ENCODE peak calls at places on chromosomes 11 and 22, in four cellular contexts. A is A549, G is K562, F is HepG2. L is an unnamed sample.

GRCh38 chr11:104609297-104609696 is 289.0 kb downstream of the CASP12 start:
- DNase-seq in G (no peak), A (peak), F (peak), L (no peak)

GRCh38 chr11:14902650-14903350 is 10.8 kb upstream of the CYP2R1 start:
- DNase-seq in A (no peak), G (no peak), F (no peak), L (no peak)

GRCh38 chr11:107468596-107468995 is 11.0 kb upstream of the CWF19L2 start:
- DNase-seq in F (no peak), A (peak), G (peak), L (no peak)

GRCh38 chr11:15569626-15570025 is 454.9 kb downstream of the INSC start:
- DNase-seq in G (no peak), A (no peak), F (no peak), L (no peak)

GRCh38 chr11:69445131-69445470 is 36.4 kb upstream of the LINC01488 start:
- DNase-seq in F (no peak), G (no peak), A (no peak), L (no peak)

GRCh38 chr11:94655291-94655690 is 88.1 kb downstream of the PIWIL4 start:
- DNase-seq in G (no peak), A (no peak), F (no peak), L (no peak)

GRCh38 chr11:36024716-36025115 is 80.9 kb downstream of the LDLRAD3 start:
- DNase-seq in F (no peak), G (no peak), A (no peak), L (no peak)

GRCh38 chr11:116422556-116422955 is 350.2 kb downstream of the BUD13 start:
- DNase-seq in F (no peak), A (no peak), G (no peak), L (no peak)

GRCh38 chr22:29842740-29843139 is 4.7 kb upstream of the ASCC2 start:
- DNase-seq in F (peak), A (peak), G (no peak), L (no peak)

GRCh38 chr22:27340047-27340446 is 461.5 kb downstream of the MN1 start:
- DNase-seq in A (no peak), F (no peak), G (no peak), L (no peak)

GRCh38 chr11:30825723-30826122 is 239.6 kb upstream of the MPPED2 start:
- DNase-seq in G (no peak), A (no peak), F (no peak), L (no peak)

GRCh38 chr11:115297330-115297729 is 206.9 kb downstream of the CADM1 start:
- DNase-seq in A (no peak), F (no peak), G (no peak), L (no peak)

GRCh38 chr11:30387891-30388861 is 65.3 kb downstream of the ARL14EP start:
- DNase-seq in G (no peak), A (no peak), F (no peak), L (no peak)

GRCh38 chr11:17371614-17372013 is 16.8 kb downstream of the KCNJ11 start:
- DNase-seq in G (peak), F (no peak), A (peak), L (no peak)

GRCh38 chr11:67054851-67055523 is 1.7 kb upstream of the RHOD start:
- DNase-seq in G (peak), F (peak), A (peak), L (no peak)

GRCh38 chr22:49994361-49995058 is 18.1 kb downstream of the IL17REL start:
- DNase-seq in A (no peak), F (no peak), G (no peak), L (no peak)

GRCh38 chr11:124481365-124482323 is 36.1 kb upstream of the OR8B8 start:
- DNase-seq in F (peak), A (peak), G (peak), L (no peak)

DNA sequence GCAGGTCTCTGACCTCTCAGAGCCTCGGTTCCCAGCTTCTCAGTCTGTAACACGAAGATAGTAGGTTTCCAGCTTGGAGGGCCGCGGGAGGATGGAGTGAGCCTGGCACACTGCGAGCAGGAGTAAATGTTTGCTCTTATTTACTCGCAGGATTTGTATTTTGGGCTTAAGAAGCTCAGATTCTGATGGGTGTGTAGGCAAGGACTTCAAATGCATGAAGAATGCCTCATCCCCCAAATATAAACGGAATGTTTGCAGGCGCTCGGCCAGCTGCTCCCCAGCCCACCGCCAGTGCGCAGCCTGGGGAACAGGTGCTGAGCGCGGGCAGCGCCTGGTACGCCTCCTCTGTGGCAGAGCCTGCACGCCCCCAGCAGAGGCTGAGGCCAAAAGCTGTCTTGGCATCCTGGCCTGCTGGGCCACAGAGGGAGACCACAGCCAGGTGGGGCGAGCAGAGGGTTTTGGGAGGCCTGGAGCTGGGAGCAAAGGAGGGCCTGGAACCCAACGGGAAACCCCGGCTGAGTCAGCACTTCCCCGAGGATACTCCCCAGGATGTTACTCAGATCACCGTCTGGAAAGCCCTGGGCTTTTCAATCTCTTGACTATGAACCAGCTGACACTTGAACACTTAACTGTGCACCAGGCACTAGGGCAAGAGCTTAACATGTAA is 9.4 kb downstream of the EHD1 start:
- DNase-seq in A (peak), F (no peak), G (no peak), L (no peak)
- TF ChIP-seq CHD4 in A (no peak), F (no peak), G (no peak), L (no peak)

GRCh38 chr11:114040706-114041211 is 18.8 kb upstream of the ZBTB16 start:
- DNase-seq in F (peak), A (peak), G (no peak), L (no peak)

GRCh38 chr11:114049050-114049449 is 10.5 kb upstream of the ZBTB16 start:
- DNase-seq in F (no peak), A (no peak), G (no peak), L (no peak)

GRCh38 chr11:114039551-114039950 is 20.0 kb upstream of the ZBTB16 start:
- DNase-seq in G (no peak), A (no peak), F (no peak), L (no peak)

GRCh38 chr11:114042234-114042633 is 17.3 kb upstream of the ZBTB16 start:
- DNase-seq in F (no peak), G (no peak), A (no peak), L (no peak)

DNA sequence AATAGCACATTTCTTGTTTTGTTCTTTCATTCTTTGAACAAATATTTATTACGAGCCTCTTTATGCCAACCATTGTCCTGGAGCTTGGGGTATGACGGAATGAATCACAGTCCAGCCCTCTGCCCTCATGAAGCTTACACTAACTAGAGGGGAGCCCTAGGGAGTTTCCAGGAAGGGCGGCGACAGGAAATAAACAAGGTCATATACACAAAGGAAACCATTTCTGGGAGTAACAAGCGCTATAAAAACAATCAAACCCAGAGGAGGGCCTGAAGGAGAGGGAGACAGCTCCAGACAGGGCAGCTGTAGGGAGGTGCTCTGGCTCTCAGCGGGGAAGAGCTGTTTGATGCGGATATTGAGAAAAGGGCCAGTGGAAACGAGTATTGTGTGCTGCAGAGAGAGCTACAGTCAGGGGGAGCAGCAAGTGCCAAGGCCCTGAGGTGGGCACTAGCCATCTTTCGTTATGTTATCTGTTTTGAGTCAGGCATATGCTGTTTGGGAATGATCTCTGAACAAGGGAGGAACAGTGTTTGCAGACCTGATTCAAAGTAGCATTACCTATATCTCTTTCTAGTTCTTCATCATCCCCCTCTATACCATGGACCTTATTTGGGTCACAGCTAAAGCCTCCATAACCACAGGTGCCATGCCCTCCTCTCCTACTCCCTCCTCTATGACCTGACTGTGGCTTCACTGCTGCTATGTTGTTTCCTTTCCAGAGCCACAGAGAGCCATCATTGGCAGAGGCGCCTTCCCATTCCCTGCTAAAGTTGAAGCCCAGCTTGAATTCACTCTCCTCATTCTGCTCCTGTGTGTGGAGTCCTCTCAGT is 15.3 kb upstream of the ZBTB16 start:
- DNase-seq in F (no peak), G (no peak), A (peak), L (no peak)
- TF ChIP-seq CHD4 in F (no peak), G (no peak), A (no peak), L (no peak)

GRCh38 chr11:134913999-134914590 is 502.1 kb upstream of the B3GAT1 start:
- DNase-seq in G (no peak), F (no peak), A (no peak), L (no peak)

GRCh38 chr11:134915881-134916280 is 503.8 kb upstream of the B3GAT1 start:
- DNase-seq in A (no peak), F (no peak), G (no peak), L (no peak)

GRCh38 chr11:134916829-134917228 is 504.8 kb upstream of the B3GAT1 start:
- DNase-seq in G (no peak), A (no peak), F (no peak), L (no peak)

GRCh38 chr11:134916421-134916820 is 504.4 kb upstream of the B3GAT1 start:
- DNase-seq in F (no peak), A (no peak), G (no peak), L (no peak)

DNA sequence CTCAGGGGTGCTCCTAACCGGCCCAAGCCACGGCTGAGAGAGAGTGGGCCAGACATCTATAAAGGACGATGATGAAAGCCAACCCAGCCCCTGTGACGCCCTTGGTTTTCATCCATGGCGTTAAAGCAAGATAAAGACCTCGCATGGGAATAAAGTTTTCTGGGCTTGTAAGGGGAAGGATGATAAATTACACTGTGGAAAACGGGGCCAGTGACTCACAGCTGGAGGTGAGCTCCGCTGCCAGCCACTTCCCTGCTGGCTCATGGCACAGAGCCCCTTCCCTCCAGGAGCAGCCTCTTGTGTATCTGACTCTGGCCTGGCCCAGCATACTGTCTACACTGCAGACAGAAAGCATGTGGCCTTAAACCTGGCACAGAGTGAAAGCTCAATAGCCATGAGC is 503.2 kb upstream of the B3GAT1 start:
- DNase-seq in G (no peak), F (no peak), A (no peak), L (no peak)
- TF ChIP-seq CHD4 in G (no peak), F (no peak), A (no peak), L (no peak)

GRCh38 chr22:48485144-48486135 is 1342.2 kb downstream of the BRD1 start:
- DNase-seq in A (no peak), G (no peak), F (no peak), L (no peak)
- TF ChIP-seq CHD4 in A (no peak), G (no peak), F (no peak), L (no peak)

DNA sequence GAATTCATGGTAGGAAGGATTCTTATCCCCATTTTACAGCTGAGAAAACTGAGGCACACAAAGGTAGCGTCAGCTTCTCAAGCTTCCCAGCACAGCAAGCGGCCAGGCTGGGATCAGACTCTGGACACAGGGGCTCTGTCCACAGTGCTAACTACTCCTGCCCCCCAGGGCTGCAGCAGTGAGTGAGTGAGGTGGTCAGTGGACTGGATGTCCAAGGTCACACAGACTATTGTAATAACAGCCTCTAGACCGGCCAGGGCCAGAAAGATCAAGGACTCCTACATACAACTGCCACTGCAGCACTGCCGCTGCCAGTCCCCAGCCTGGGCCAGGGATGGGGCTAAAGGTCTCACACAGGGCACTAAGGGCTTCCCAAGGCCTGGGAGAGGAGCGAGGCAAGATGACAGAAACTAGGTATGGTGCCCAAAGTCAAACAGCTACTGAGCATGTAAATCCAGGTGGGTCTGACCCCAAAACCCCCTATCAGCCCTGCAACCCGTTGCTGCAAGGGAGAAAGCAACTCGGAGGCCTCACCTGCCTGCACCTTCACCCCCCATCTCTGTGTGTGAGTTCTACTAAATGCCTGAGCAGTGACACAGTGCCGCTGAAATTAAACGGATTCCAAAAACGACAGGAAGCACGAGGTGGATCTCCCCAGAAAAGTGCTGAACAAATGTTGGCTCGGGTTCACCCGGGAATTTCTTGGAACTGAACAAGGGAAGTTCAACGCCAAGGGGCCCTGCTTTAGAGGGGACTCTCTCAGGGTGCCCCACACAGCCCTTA is 161.8 kb upstream of the GRK3 start:
- DNase-seq in G (peak), A (no peak), F (peak), L (no peak)
- TF ChIP-seq CHD4 in G (no peak), A (peak), F (peak), L (no peak)

DNA sequence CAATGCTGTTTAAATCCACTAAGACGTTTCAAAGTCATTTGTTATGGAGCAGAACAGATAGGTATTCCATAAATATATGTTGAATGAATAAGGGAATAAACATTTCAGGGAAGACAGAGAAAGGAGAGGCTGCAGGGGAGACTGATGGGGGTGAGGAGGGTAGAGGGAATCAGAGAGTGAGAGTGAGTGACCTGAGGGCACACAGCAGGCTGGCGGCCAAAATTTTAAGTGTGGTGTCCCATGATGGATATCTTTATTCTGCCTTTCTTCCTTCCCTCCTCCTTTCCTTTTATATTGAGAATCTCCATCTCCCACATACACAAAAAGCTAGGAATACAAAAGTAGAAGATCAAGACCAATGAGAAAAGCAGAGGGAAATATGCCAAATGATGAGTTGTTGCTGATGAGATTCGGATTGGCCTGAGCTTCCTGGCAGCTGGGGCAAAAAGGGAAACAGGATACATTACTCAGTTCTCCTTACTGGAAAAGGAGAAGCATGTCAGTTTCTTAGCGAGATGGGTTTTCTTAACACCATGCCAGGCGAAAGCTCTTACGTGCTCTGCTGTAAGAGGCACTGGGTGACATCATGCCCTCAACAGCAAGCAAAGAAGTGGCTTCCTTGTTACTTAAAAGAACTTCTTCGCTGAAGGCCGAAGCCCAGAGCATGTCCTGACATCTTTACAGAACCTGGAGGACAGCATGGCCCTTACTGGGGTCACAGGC is 11.2 kb upstream of the CYTH4 start:
- DNase-seq in A (no peak), G (no peak), F (no peak), L (no peak)
- TF ChIP-seq CHD4 in A (no peak), G (no peak), F (no peak), L (no peak)